ENCODE peak calls at places on chromosomes 11 and 22, in six cellular contexts. One of them, this sample, is unnamed.

GRCh38 chr11:47383106-47383505 is 4.8 kb upstream of the SPI1 start:
- DNase-seq in CD8-positive, alpha-beta memory T cell: no peak
- DNase-seq in ovary: no peak
- DNase-seq in GM23248: no peak
- DNase-seq in fibroblast of lung: no peak
- DNase-seq in foreskin fibroblast: no peak
- DNase-seq in this sample: no peak

GRCh38 chr22:22014285-22014659 is 31.7 kb upstream of the TOP3B start:
- DNase-seq in GM23248: no peak
- DNase-seq in CD8-positive, alpha-beta memory T cell: no peak
- DNase-seq in fibroblast of lung: no peak
- DNase-seq in foreskin fibroblast: no peak
- DNase-seq in ovary: no peak
- DNase-seq in this sample: no peak

GRCh38 chr11:107354780-107355179 is 102.8 kb downstream of the CWF19L2 start:
- DNase-seq in fibroblast of lung: no peak
- DNase-seq in ovary: no peak
- DNase-seq in CD8-positive, alpha-beta memory T cell: no peak
- DNase-seq in GM23248: no peak
- DNase-seq in foreskin fibroblast: no peak
- DNase-seq in this sample: no peak

GRCh38 chr22:33524511-33525270 is 395.6 kb downstream of the LARGE1 start:
- DNase-seq in foreskin fibroblast: no peak
- DNase-seq in fibroblast of lung: no peak
- DNase-seq in CD8-positive, alpha-beta memory T cell: no peak
- DNase-seq in ovary: no peak
- DNase-seq in GM23248: no peak
- DNase-seq in this sample: no peak

GRCh38 chr11:70105755-70106571 is 27.8 kb downstream of the ANO1 start:
- DNase-seq in fibroblast of lung: no peak
- DNase-seq in CD8-positive, alpha-beta memory T cell: no peak
- DNase-seq in foreskin fibroblast: no peak
- DNase-seq in GM23248: no peak
- DNase-seq in ovary: no peak
- DNase-seq in this sample: no peak

GRCh38 chr11:26841818-26842457 is 120.1 kb upstream of the SLC5A12 start:
- DNase-seq in ovary: no peak
- DNase-seq in fibroblast of lung: peak
- DNase-seq in GM23248: peak
- DNase-seq in CD8-positive, alpha-beta memory T cell: no peak
- DNase-seq in foreskin fibroblast: peak
- DNase-seq in this sample: peak

GRCh38 chr11:102312656-102313055 is 4.6 kb upstream of the BIRC3 start:
- DNase-seq in GM23248: peak
- DNase-seq in CD8-positive, alpha-beta memory T cell: no peak
- DNase-seq in foreskin fibroblast: no peak
- DNase-seq in ovary: no peak
- DNase-seq in fibroblast of lung: no peak
- DNase-seq in this sample: no peak

GRCh38 chr22:48434868-48435250 is 1392.8 kb downstream of the BRD1 start:
- DNase-seq in foreskin fibroblast: no peak
- DNase-seq in ovary: no peak
- DNase-seq in GM23248: no peak
- DNase-seq in fibroblast of lung: no peak
- DNase-seq in CD8-positive, alpha-beta memory T cell: no peak
- DNase-seq in this sample: no peak

GRCh38 chr11:130675456-130675855 is 227.0 kb downstream of the ADAMTS15 start:
- DNase-seq in fibroblast of lung: peak
- DNase-seq in CD8-positive, alpha-beta memory T cell: no peak
- DNase-seq in ovary: no peak
- DNase-seq in foreskin fibroblast: peak
- DNase-seq in GM23248: peak
- DNase-seq in this sample: peak

GRCh38 chr11:17531071-17531817 is 13.0 kb downstream of the USH1C start:
- DNase-seq in foreskin fibroblast: no peak
- DNase-seq in CD8-positive, alpha-beta memory T cell: no peak
- DNase-seq in fibroblast of lung: no peak
- DNase-seq in ovary: no peak
- DNase-seq in GM23248: no peak
- DNase-seq in this sample: no peak

GRCh38 chr11:503179-503981 is 3.7 kb downstream of the RNH1 start:
- DNase-seq in CD8-positive, alpha-beta memory T cell: no peak
- DNase-seq in ovary: no peak
- DNase-seq in GM23248: peak
- DNase-seq in foreskin fibroblast: peak
- DNase-seq in fibroblast of lung: peak
- DNase-seq in this sample: no peak

GRCh38 chr11:14073821-14074529 is 111.5 kb downstream of the SPON1 start:
- DNase-seq in ovary: no peak
- DNase-seq in GM23248: peak
- DNase-seq in CD8-positive, alpha-beta memory T cell: no peak
- DNase-seq in foreskin fibroblast: peak
- DNase-seq in fibroblast of lung: no peak
- DNase-seq in this sample: peak

GRCh38 chr22:44924724-44925123 is 85.1 kb downstream of the PHF21B start:
- DNase-seq in CD8-positive, alpha-beta memory T cell: no peak
- DNase-seq in fibroblast of lung: no peak
- DNase-seq in foreskin fibroblast: no peak
- DNase-seq in ovary: no peak
- DNase-seq in GM23248: peak
- DNase-seq in this sample: no peak

GRCh38 chr11:129611661-129612566 is 203.7 kb upstream of the TMEM45B start:
- DNase-seq in CD8-positive, alpha-beta memory T cell: no peak
- DNase-seq in GM23248: peak
- DNase-seq in fibroblast of lung: peak
- DNase-seq in foreskin fibroblast: no peak
- DNase-seq in ovary: no peak
- DNase-seq in this sample: no peak

GRCh38 chr22:16601437-16602223 is 9.0 kb upstream of the CCT8L2 start:
- DNase-seq in foreskin fibroblast: no peak
- DNase-seq in ovary: peak
- DNase-seq in CD8-positive, alpha-beta memory T cell: no peak
- DNase-seq in fibroblast of lung: no peak
- DNase-seq in GM23248: peak
- DNase-seq in this sample: no peak

GRCh38 chr11:78564037-78564888 is 10.4 kb downstream of the NARS2 start:
- DNase-seq in CD8-positive, alpha-beta memory T cell: peak
- DNase-seq in fibroblast of lung: peak
- DNase-seq in ovary: no peak
- DNase-seq in GM23248: peak
- DNase-seq in foreskin fibroblast: peak
- DNase-seq in this sample: no peak

GRCh38 chr22:45908961-45909360 is 68.0 kb downstream of the WNT7B start:
- DNase-seq in fibroblast of lung: no peak
- DNase-seq in foreskin fibroblast: no peak
- DNase-seq in CD8-positive, alpha-beta memory T cell: no peak
- DNase-seq in GM23248: no peak
- DNase-seq in ovary: no peak
- DNase-seq in this sample: no peak

GRCh38 chr11:84714316-84714780 is 912.8 kb downstream of the DLG2 start:
- DNase-seq in fibroblast of lung: peak
- DNase-seq in GM23248: peak
- DNase-seq in CD8-positive, alpha-beta memory T cell: no peak
- DNase-seq in ovary: no peak
- DNase-seq in foreskin fibroblast: no peak
- DNase-seq in this sample: no peak

GRCh38 chr22:37675930-37676571 is 615 bp downstream of the LGALS1 start:
- DNase-seq in foreskin fibroblast: no peak
- DNase-seq in GM23248: peak
- DNase-seq in CD8-positive, alpha-beta memory T cell: peak
- DNase-seq in fibroblast of lung: peak
- DNase-seq in ovary: peak
- DNase-seq in this sample: no peak

GRCh38 chr11:76785513-76785912 is 2.4 kb downstream of the TSKU start:
- DNase-seq in ovary: no peak
- DNase-seq in foreskin fibroblast: no peak
- DNase-seq in CD8-positive, alpha-beta memory T cell: no peak
- DNase-seq in fibroblast of lung: no peak
- DNase-seq in GM23248: no peak
- DNase-seq in this sample: no peak

GRCh38 chr11:19803506-19803998 is 90.9 kb downstream of the NAV2 start:
- DNase-seq in GM23248: no peak
- DNase-seq in CD8-positive, alpha-beta memory T cell: no peak
- DNase-seq in fibroblast of lung: no peak
- DNase-seq in foreskin fibroblast: no peak
- DNase-seq in ovary: no peak
- DNase-seq in this sample: no peak

GRCh38 chr11:133168016-133168415 is 364.3 kb downstream of the OPCML start:
- DNase-seq in ovary: no peak
- DNase-seq in fibroblast of lung: no peak
- DNase-seq in CD8-positive, alpha-beta memory T cell: no peak
- DNase-seq in GM23248: no peak
- DNase-seq in foreskin fibroblast: no peak
- DNase-seq in this sample: no peak
- H3K4me3 ChIP-seq in ovary: no peak
- H3K4me3 ChIP-seq in fibroblast of lung: no peak
- H3K4me3 ChIP-seq in CD8-positive, alpha-beta memory T cell: no peak
- H3K4me3 ChIP-seq in GM23248: no peak
- H3K4me3 ChIP-seq in foreskin fibroblast: no peak
- H3K4me3 ChIP-seq in this sample: no peak

GRCh38 chr11:113314389-113315301 is at the start of gene TTC12:
- DNase-seq in GM23248: peak
- DNase-seq in fibroblast of lung: peak
- DNase-seq in foreskin fibroblast: peak
- DNase-seq in ovary: peak
- DNase-seq in CD8-positive, alpha-beta memory T cell: peak
- DNase-seq in this sample: peak

GRCh38 chr11:113311536-113311935 is 2.8 kb upstream of the TTC12 start:
- DNase-seq in fibroblast of lung: peak
- DNase-seq in ovary: no peak
- DNase-seq in foreskin fibroblast: no peak
- DNase-seq in CD8-positive, alpha-beta memory T cell: no peak
- DNase-seq in GM23248: no peak
- DNase-seq in this sample: peak

GRCh38 chr11:113314065-113314388 is 356 bp upstream of the TTC12 start:
- DNase-seq in ovary: no peak
- DNase-seq in GM23248: no peak
- DNase-seq in foreskin fibroblast: no peak
- DNase-seq in fibroblast of lung: no peak
- DNase-seq in CD8-positive, alpha-beta memory T cell: no peak
- DNase-seq in this sample: no peak

GRCh38 chr11:113316251-113316650 is 1.9 kb downstream of the TTC12 start:
- DNase-seq in CD8-positive, alpha-beta memory T cell: no peak
- DNase-seq in ovary: no peak
- DNase-seq in foreskin fibroblast: no peak
- DNase-seq in GM23248: no peak
- DNase-seq in fibroblast of lung: no peak
- DNase-seq in this sample: no peak

DNA sequence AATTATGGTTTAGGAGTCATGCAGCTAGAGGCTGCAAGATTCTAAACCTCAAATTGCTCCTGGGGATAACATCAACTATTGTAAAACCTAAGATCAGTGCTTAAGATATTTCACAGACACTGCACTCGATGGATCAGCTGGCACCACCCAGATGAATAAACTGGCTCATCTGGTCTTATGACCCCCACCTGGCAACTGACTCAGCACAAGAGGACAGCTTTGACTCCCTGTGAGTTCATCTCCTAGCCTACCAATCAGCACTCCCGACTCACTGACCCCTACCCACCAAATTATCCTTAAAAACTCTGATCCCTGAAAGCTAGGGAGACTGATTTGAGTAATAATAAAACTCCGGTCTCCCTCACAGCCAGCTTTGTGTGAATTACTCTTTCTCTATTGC is 782 bp upstream of the TTC12 start:
- DNase-seq in GM23248: no peak
- DNase-seq in fibroblast of lung: no peak
- DNase-seq in foreskin fibroblast: no peak
- DNase-seq in CD8-positive, alpha-beta memory T cell: no peak
- DNase-seq in ovary: no peak
- DNase-seq in this sample: no peak
- H3K4me3 ChIP-seq in GM23248: peak
- H3K4me3 ChIP-seq in fibroblast of lung: no peak
- H3K4me3 ChIP-seq in foreskin fibroblast: no peak
- H3K4me3 ChIP-seq in CD8-positive, alpha-beta memory T cell: peak
- H3K4me3 ChIP-seq in ovary: no peak
- H3K4me3 ChIP-seq in this sample: no peak

GRCh38 chr22:42301742-42302102 is 31.3 kb upstream of the TCF20 start:
- DNase-seq in foreskin fibroblast: no peak
- DNase-seq in fibroblast of lung: no peak
- DNase-seq in CD8-positive, alpha-beta memory T cell: no peak
- DNase-seq in GM23248: no peak
- DNase-seq in ovary: no peak
- DNase-seq in this sample: no peak

GRCh38 chr22:42299586-42300285 is 29.3 kb upstream of the TCF20 start:
- DNase-seq in CD8-positive, alpha-beta memory T cell: peak
- DNase-seq in fibroblast of lung: no peak
- DNase-seq in ovary: no peak
- DNase-seq in foreskin fibroblast: no peak
- DNase-seq in GM23248: no peak
- DNase-seq in this sample: no peak

GRCh38 chr22:42301072-42301741 is 30.8 kb upstream of the TCF20 start:
- DNase-seq in GM23248: no peak
- DNase-seq in ovary: no peak
- DNase-seq in fibroblast of lung: no peak
- DNase-seq in CD8-positive, alpha-beta memory T cell: no peak
- DNase-seq in foreskin fibroblast: no peak
- DNase-seq in this sample: no peak

GRCh38 chr22:42298746-42299145 is 28.3 kb upstream of the TCF20 start:
- DNase-seq in CD8-positive, alpha-beta memory T cell: no peak
- DNase-seq in fibroblast of lung: no peak
- DNase-seq in GM23248: no peak
- DNase-seq in ovary: no peak
- DNase-seq in foreskin fibroblast: no peak
- DNase-seq in this sample: no peak

GRCh38 chr22:42300286-42301071 is 30.0 kb upstream of the TCF20 start:
- DNase-seq in foreskin fibroblast: no peak
- DNase-seq in GM23248: no peak
- DNase-seq in fibroblast of lung: no peak
- DNase-seq in CD8-positive, alpha-beta memory T cell: no peak
- DNase-seq in ovary: no peak
- DNase-seq in this sample: no peak
- H3K4me3 ChIP-seq in foreskin fibroblast: no peak
- H3K4me3 ChIP-seq in GM23248: no peak
- H3K4me3 ChIP-seq in fibroblast of lung: no peak
- H3K4me3 ChIP-seq in CD8-positive, alpha-beta memory T cell: peak
- H3K4me3 ChIP-seq in ovary: no peak
- H3K4me3 ChIP-seq in this sample: no peak

GRCh38 chr11:34524696-34525095 is 11.1 kb upstream of the ELF5 start:
- DNase-seq in CD8-positive, alpha-beta memory T cell: no peak
- DNase-seq in GM23248: no peak
- DNase-seq in foreskin fibroblast: no peak
- DNase-seq in fibroblast of lung: no peak
- DNase-seq in ovary: no peak
- DNase-seq in this sample: no peak

GRCh38 chr11:34522188-34522587 is 8.6 kb upstream of the ELF5 start:
- DNase-seq in fibroblast of lung: no peak
- DNase-seq in ovary: no peak
- DNase-seq in GM23248: no peak
- DNase-seq in foreskin fibroblast: no peak
- DNase-seq in CD8-positive, alpha-beta memory T cell: no peak
- DNase-seq in this sample: no peak

GRCh38 chr11:34525098-34525497 is 11.5 kb upstream of the ELF5 start:
- DNase-seq in ovary: no peak
- DNase-seq in CD8-positive, alpha-beta memory T cell: no peak
- DNase-seq in GM23248: no peak
- DNase-seq in foreskin fibroblast: no peak
- DNase-seq in fibroblast of lung: no peak
- DNase-seq in this sample: no peak

GRCh38 chr11:34521265-34521664 is 7.7 kb upstream of the ELF5 start:
- DNase-seq in ovary: no peak
- DNase-seq in CD8-positive, alpha-beta memory T cell: no peak
- DNase-seq in GM23248: no peak
- DNase-seq in fibroblast of lung: no peak
- DNase-seq in foreskin fibroblast: no peak
- DNase-seq in this sample: no peak

GRCh38 chr11:34523053-34523452 is 9.5 kb upstream of the ELF5 start:
- DNase-seq in GM23248: no peak
- DNase-seq in CD8-positive, alpha-beta memory T cell: no peak
- DNase-seq in foreskin fibroblast: no peak
- DNase-seq in ovary: no peak
- DNase-seq in fibroblast of lung: no peak
- DNase-seq in this sample: no peak
- H3K4me3 ChIP-seq in GM23248: no peak
- H3K4me3 ChIP-seq in CD8-positive, alpha-beta memory T cell: no peak
- H3K4me3 ChIP-seq in foreskin fibroblast: no peak
- H3K4me3 ChIP-seq in ovary: no peak
- H3K4me3 ChIP-seq in fibroblast of lung: no peak
- H3K4me3 ChIP-seq in this sample: no peak